ENCODE peak calls at places on chromosomes 4 and X, in nine cellular contexts. W, S, D, K, M, L, N, Y and O are unnamed samples.

GRCh38 chr4:26273308-26273980 is 47.4 kb upstream of the RBPJ start:
- DNase-seq in W (no peak), S (peak; percentile 47), D (no peak), K (no peak), M (peak; percentile 21), L (peak; percentile 16), N (no peak), Y (no peak), O (no peak)

GRCh38 chr4:98932539-98932938 is 3.6 kb upstream of the EIF4E start:
- DNase-seq in W (no peak), S (no peak), D (no peak), K (peak; percentile 38), M (no peak), L (no peak), N (no peak), Y (no peak), O (no peak)

GRCh38 chrX:5388087-5388486 is 840.6 kb downstream of the NLGN4X start:
- DNase-seq in W (no peak), S (no peak), D (no peak), K (no peak), M (no peak), L (no peak), N (no peak), Y (no peak), O (no peak)

GRCh38 chr4:99537674-99538073 is 26.2 kb downstream of the TRMT10A start:
- DNase-seq in W (no peak), S (no peak), D (no peak), K (no peak), M (no peak), L (no peak), N (no peak), Y (no peak), O (no peak)

GRCh38 chr4:152456609-152457008 is 79.3 kb downstream of the FBXW7 start:
- DNase-seq in W (no peak), S (no peak), D (no peak), K (no peak), M (no peak), L (no peak), N (no peak), Y (no peak), O (no peak)

GRCh38 chrX:43745938-43746721 is 90.0 kb downstream of the MAOA start:
- DNase-seq in W (no peak), S (no peak), D (no peak), K (no peak), M (no peak), L (no peak), N (no peak), Y (no peak), O (no peak)

GRCh38 chr4:95049838-95050237 is 292.1 kb downstream of the BMPR1B start:
- DNase-seq in W (no peak), S (no peak), D (no peak), K (no peak), M (no peak), L (no peak), N (peak; percentile 12), Y (no peak), O (no peak)

GRCh38 chr4:105186701-105187158 is 40.1 kb downstream of the TET2 start:
- DNase-seq in W (no peak), S (no peak), D (no peak), K (peak; percentile 62), M (no peak), L (peak; percentile 35), N (peak; percentile 51), Y (no peak), O (no peak)

GRCh38 chr4:37967749-37968148 is 7.6 kb downstream of the PTTG2 start:
- DNase-seq in W (no peak), S (no peak), D (no peak), K (no peak), M (no peak), L (no peak), N (no peak), Y (peak; percentile 12), O (no peak)

GRCh38 chr4:75514949-75515612 is 808 bp downstream of the THAP6 start:
- DNase-seq in W (no peak), S (no peak), D (no peak), K (no peak), M (no peak), L (peak; percentile 18), N (peak; percentile 14), Y (no peak), O (no peak)

GRCh38 chr4:128162434-128162833 is 101.3 kb downstream of the LARP1B start:
- DNase-seq in W (no peak), S (no peak), D (no peak), K (no peak), M (no peak), L (no peak), N (peak; percentile 16), Y (no peak), O (no peak)

GRCh38 chr4:26175016-26175786 is 145.6 kb upstream of the RBPJ start:
- DNase-seq in W (no peak), S (no peak), D (no peak), K (no peak), M (no peak), L (no peak), N (no peak), Y (no peak), O (no peak)

GRCh38 chrX:96776966-96777365 is 92.3 kb downstream of the DIAPH2 start:
- DNase-seq in W (no peak), S (no peak), D (no peak), K (no peak), M (no peak), L (no peak), N (no peak), Y (no peak), O (no peak)

GRCh38 chr4:74369860-74370259 is 4.9 kb downstream of the EREG start:
- DNase-seq in W (no peak), S (no peak), D (no peak), K (no peak), M (no peak), L (no peak), N (no peak), Y (no peak), O (no peak)

GRCh38 chr4:25810815-25811690 is 51.7 kb downstream of the SEL1L3 start:
- DNase-seq in W (no peak), S (no peak), D (no peak), K (peak; percentile 37), M (no peak), L (no peak), N (no peak), Y (peak; percentile 60), O (no peak)

GRCh38 chrX:119376312-119376711 is 22.8 kb upstream of the SLC25A43 start:
- DNase-seq in W (no peak), S (no peak), D (no peak), K (no peak), M (no peak), L (no peak), N (no peak), Y (no peak), O (no peak)

GRCh38 chr4:128649161-128649560 is 160.3 kb upstream of the JADE1 start:
- DNase-seq in W (no peak), S (no peak), D (no peak), K (no peak), M (no peak), L (no peak), N (no peak), Y (no peak), O (no peak)

GRCh38 chrX:40546870-40547269 is 33.9 kb upstream of the ATP6AP2 start:
- DNase-seq in W (no peak), S (no peak), D (no peak), K (no peak), M (no peak), L (no peak), N (no peak), Y (no peak), O (no peak)

GRCh38 chrX:51456814-51457213 is 39.6 kb downstream of the NUDT11 start:
- DNase-seq in W (no peak), S (no peak), D (no peak), K (no peak), M (no peak), L (no peak), N (peak; percentile 6), Y (peak; percentile 0), O (no peak)
- TF ChIP-seq CTCF in W (no peak), S (peak; percentile 42), D (peak; percentile 35), K (no peak), M (no peak), L (no peak), N (no peak), Y (peak; percentile 24), O (no peak)

GRCh38 chrX:30654989-30655607 is 1.9 kb downstream of the GK start:
- DNase-seq in W (no peak), S (no peak), D (no peak), K (no peak), M (no peak), L (no peak), N (no peak), Y (no peak), O (no peak)

GRCh38 chrX:30657542-30658238 is 4.5 kb downstream of the GK start:
- DNase-seq in W (no peak), S (no peak), D (no peak), K (peak; percentile 35), M (no peak), L (no peak), N (peak; percentile 36), Y (no peak), O (no peak)

GRCh38 chrX:30663317-30663716 is 10.1 kb downstream of the GK start:
- DNase-seq in W (no peak), S (no peak), D (no peak), K (no peak), M (no peak), L (no peak), N (no peak), Y (no peak), O (no peak)

GRCh38 chrX:30661228-30661627 is 8.0 kb downstream of the GK start:
- DNase-seq in W (no peak), S (no peak), D (no peak), K (no peak), M (no peak), L (no peak), N (no peak), Y (no peak), O (no peak)

GRCh38 chrX:30659421-30659820 is 6.2 kb downstream of the GK start:
- DNase-seq in W (no peak), S (no peak), D (no peak), K (peak; percentile 76), M (no peak), L (no peak), N (peak; percentile 71), Y (no peak), O (no peak)
- TF ChIP-seq CTCF in W (no peak), S (no peak), D (no peak), K (no peak), M (no peak), L (no peak), N (no peak), Y (no peak), O (no peak)

GRCh38 chr4:15043226-15043625 is 40.9 kb downstream of the CPEB2 start:
- DNase-seq in W (no peak), S (no peak), D (no peak), K (no peak), M (no peak), L (no peak), N (peak; percentile 57), Y (peak; percentile 24), O (no peak)
- TF ChIP-seq CTCF in W (no peak), S (no peak), D (peak; percentile 23), K (peak; percentile 42), M (no peak), L (no peak), N (no peak), Y (peak; percentile 52), O (peak; percentile 25)

DNA sequence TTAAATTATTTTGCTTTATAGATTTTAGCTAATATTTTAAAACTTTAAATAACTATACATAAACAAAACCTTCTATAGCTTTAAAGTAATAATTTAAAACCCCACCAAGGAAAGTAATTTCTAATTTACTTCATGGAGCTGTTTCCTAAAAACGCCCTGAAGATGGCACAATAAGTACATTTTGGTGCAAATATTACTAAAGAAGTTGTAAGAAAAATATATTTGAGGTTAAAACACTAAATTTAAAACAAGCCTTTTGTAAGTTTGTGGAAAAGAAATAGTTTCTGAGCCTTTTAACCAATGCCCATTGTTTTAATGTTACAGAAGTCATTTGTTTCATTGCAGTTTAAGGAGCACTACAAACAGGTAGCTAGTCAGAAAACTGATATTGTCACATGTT is 137.4 kb upstream of the AGA start:
- DNase-seq in W (no peak), S (no peak), D (no peak), K (no peak), M (no peak), L (no peak), N (peak; percentile 18), Y (no peak), O (no peak)
- TF ChIP-seq CTCF in W (no peak), S (peak; percentile 41), D (peak; percentile 29), K (no peak), M (no peak), L (no peak), N (peak; percentile 30), Y (no peak), O (peak; percentile 37)